ENCODE peak calls at places on chromosomes 13 and 19, in eight cellular contexts. Q is ovary, D is cardiac fibroblast, Z is cardiac muscle cell, U is fibroblast of pulmonary artery, S is mucosa of descending colon, I is brain microvascular endothelial cell, A is body of pancreas. P is an unnamed sample.

GRCh38 chr19:15282311-15282705 is 50.0 kb downstream of the BRD4 start:
- DNase-seq in Q (no peak), U (no peak), D (no peak), S (no peak), I (no peak), A (no peak), Z (no peak), P (no peak)

GRCh38 chr19:40908981-40909380 is 26.9 kb upstream of the CYP2A7 start:
- DNase-seq in S (no peak), A (peak), Q (no peak), I (no peak), U (no peak), D (no peak), Z (peak), P (no peak)

GRCh38 chr13:53285896-53286430 is 257.4 kb downstream of the OLFM4 start:
- DNase-seq in U (no peak), D (no peak), Z (no peak), I (no peak), Q (no peak), A (no peak), S (no peak), P (no peak)

GRCh38 chr13:113044431-113045114 is 61.0 kb upstream of the F7 start:
- DNase-seq in A (no peak), U (no peak), S (no peak), Q (no peak), D (no peak), I (no peak), Z (no peak), P (no peak)

GRCh38 chr13:58018020-58018419 is 386.5 kb downstream of the PCDH17 start:
- DNase-seq in Q (no peak), A (no peak), D (no peak), I (no peak), Z (no peak), U (no peak), S (no peak), P (no peak)

GRCh38 chr19:30225615-30226463 is 146.3 kb upstream of the ZNF536 start:
- DNase-seq in Q (no peak), I (no peak), S (no peak), A (no peak), Z (no peak), U (no peak), D (no peak), P (peak)

GRCh38 chr13:75263741-75264407 is 218.1 kb downstream of the TBC1D4 start:
- DNase-seq in U (peak), D (peak), Q (no peak), Z (no peak), I (no peak), S (no peak), A (no peak), P (no peak)

GRCh38 chr19:54430306-54431254 is 15.3 kb downstream of the TTYH1 start:
- DNase-seq in S (peak), Q (no peak), U (peak), A (peak), Z (peak), I (peak), D (peak), P (peak)

GRCh38 chr13:69793803-69794453 is 313.7 kb upstream of the ATXN8OS start:
- DNase-seq in I (no peak), Z (no peak), A (no peak), S (no peak), D (no peak), U (no peak), Q (no peak), P (no peak)

GRCh38 chr13:67464154-67464553 is 234.0 kb upstream of the PCDH9 start:
- DNase-seq in I (no peak), S (no peak), Z (peak), D (no peak), A (no peak), U (no peak), Q (no peak), P (no peak)

GRCh38 chr19:18274303-18274775 is at the start of gene IQCN:
- DNase-seq in D (peak), A (peak), Z (no peak), Q (peak), S (peak), U (peak), I (peak), P (peak)

GRCh38 chr19:33226550-33227241 is 1.0 kb upstream of the SLC7A10 start:
- DNase-seq in I (no peak), Z (no peak), Q (no peak), U (no peak), S (peak), D (peak), A (peak), P (peak)

GRCh38 chr13:93249259-93249917 is 22.8 kb downstream of the GPC6 start:
- DNase-seq in Z (no peak), A (no peak), U (peak), Q (no peak), I (peak), D (peak), S (no peak), P (peak)

GRCh38 chr13:60169239-60170031 is 5.7 kb upstream of the DIAPH3 start:
- DNase-seq in A (no peak), D (no peak), Q (no peak), S (no peak), I (no peak), U (no peak), Z (no peak), P (no peak)

GRCh38 chr13:110911880-110912279 is 3.0 kb downstream of the ANKRD10 start:
- DNase-seq in A (no peak), S (no peak), D (no peak), U (no peak), Z (no peak), I (no peak), Q (no peak), P (no peak)

GRCh38 chr19:33292595-33293254 is 9.6 kb downstream of the CEBPA start:
- DNase-seq in A (peak), D (no peak), U (no peak), I (no peak), S (peak), Z (no peak), Q (no peak), P (no peak)

GRCh38 chr19:50377051-50377441 is 789 bp downstream of the NR1H2 start:
- DNase-seq in D (no peak), U (peak), Z (peak), I (no peak), Q (peak), S (peak), A (peak), P (no peak)

GRCh38 chr19:17605761-17606745 is 50.6 kb downstream of the COLGALT1 start:
- DNase-seq in S (peak), U (peak), A (peak), D (peak), I (peak), Z (peak), Q (peak), P (peak)

GRCh38 chr19:46513461-46514236 is 18.0 kb upstream of the PNMA8B start:
- DNase-seq in Z (peak), Q (peak), I (peak), D (peak), A (peak), U (peak), S (peak), P (peak)

GRCh38 chr13:32837307-32837972 is 178.8 kb upstream of the KL start:
- DNase-seq in D (no peak), U (no peak), A (no peak), S (no peak), Z (no peak), Q (no peak), I (no peak), P (no peak)

GRCh38 chr13:33349314-33349995 is 63.9 kb upstream of the STARD13 start:
- DNase-seq in U (no peak), Q (peak), D (no peak), Z (no peak), I (peak), A (peak), S (peak), P (no peak)

GRCh38 chr19:13794388-13794751 is 873 bp upstream of the ZSWIM4 start:
- DNase-seq in A (peak), U (peak), I (peak), D (peak), S (peak), Z (no peak), Q (peak), P (no peak)

GRCh38 chr13:75637101-75637774 is 1.1 kb downstream of the LMO7 start:
- DNase-seq in Q (no peak), A (no peak), U (no peak), I (no peak), D (no peak), Z (no peak), S (no peak), P (no peak)

GRCh38 chr13:30872195-30872594 is 33.9 kb upstream of the MEDAG start:
- DNase-seq in S (no peak), U (no peak), Z (no peak), A (no peak), D (no peak), Q (no peak), I (no peak), P (no peak)

GRCh38 chr13:47829684-47830083 is 171.4 kb downstream of the SUCLA2 start:
- DNase-seq in U (peak), D (peak), S (no peak), Z (no peak), Q (no peak), I (peak), A (no peak), P (no peak)

GRCh38 chr13:80030491-80030890 is 310.4 kb downstream of the SPRY2 start:
- DNase-seq in D (peak), I (no peak), U (peak), S (peak), Z (no peak), Q (no peak), A (peak), P (no peak)

GRCh38 chr13:100089633-100090032 is 740 bp downstream of the PCCA start:
- DNase-seq in Z (no peak), D (no peak), U (no peak), A (no peak), S (no peak), I (no peak), Q (no peak), P (no peak)

GRCh38 chr19:38730731-38731589 is 13.3 kb downstream of the CAPN12 start:
- DNase-seq in U (no peak), D (no peak), Q (no peak), S (peak), A (peak), I (no peak), Z (no peak), P (no peak)

GRCh38 chr19:27676334-27676733 is 1536.6 kb downstream of the UQCRFS1 start:
- DNase-seq in A (no peak), D (no peak), U (no peak), I (no peak), Z (no peak), Q (no peak), S (no peak), P (no peak)

GRCh38 chr19:44611812-44612295 is 1.5 kb upstream of the IGSF23 start:
- DNase-seq in I (no peak), Z (no peak), A (peak), S (no peak), U (no peak), Q (no peak), D (no peak), P (peak)

GRCh38 chr13:113776231-113777125 is 17.5 kb downstream of the TMEM255B start:
- DNase-seq in D (no peak), U (no peak), Z (no peak), S (no peak), Q (no peak), A (no peak), I (no peak), P (no peak)

GRCh38 chr13:20848944-20849343 is 53.6 kb downstream of the XPO4 start:
- DNase-seq in I (no peak), D (peak), S (no peak), A (no peak), Q (no peak), U (no peak), Z (peak), P (no peak)

GRCh38 chr13:41222259-41222852 is 28.0 kb upstream of the KBTBD7 start:
- DNase-seq in I (peak), D (peak), A (peak), Q (no peak), S (no peak), Z (peak), U (peak), P (peak)

GRCh38 chr19:35716735-35716984 is 1.1 kb upstream of the KMT2B start:
- DNase-seq in D (no peak), Q (no peak), Z (no peak), A (no peak), U (no peak), I (no peak), S (no peak), P (no peak)

GRCh38 chr19:39684283-39684682 is 20.0 kb upstream of the LGALS14 start:
- DNase-seq in A (no peak), D (no peak), U (no peak), S (no peak), I (no peak), Z (no peak), Q (no peak), P (no peak)

GRCh38 chr19:44580366-44580895 is 32.9 kb upstream of the IGSF23 start:
- DNase-seq in Z (no peak), I (no peak), A (no peak), Q (no peak), D (no peak), U (no peak), S (peak), P (no peak)

GRCh38 chr13:36870050-36870692 is 49.9 kb downstream of the SMAD9 start:
- DNase-seq in Q (no peak), A (no peak), D (no peak), I (no peak), Z (no peak), U (no peak), S (no peak), P (no peak)

DNA sequence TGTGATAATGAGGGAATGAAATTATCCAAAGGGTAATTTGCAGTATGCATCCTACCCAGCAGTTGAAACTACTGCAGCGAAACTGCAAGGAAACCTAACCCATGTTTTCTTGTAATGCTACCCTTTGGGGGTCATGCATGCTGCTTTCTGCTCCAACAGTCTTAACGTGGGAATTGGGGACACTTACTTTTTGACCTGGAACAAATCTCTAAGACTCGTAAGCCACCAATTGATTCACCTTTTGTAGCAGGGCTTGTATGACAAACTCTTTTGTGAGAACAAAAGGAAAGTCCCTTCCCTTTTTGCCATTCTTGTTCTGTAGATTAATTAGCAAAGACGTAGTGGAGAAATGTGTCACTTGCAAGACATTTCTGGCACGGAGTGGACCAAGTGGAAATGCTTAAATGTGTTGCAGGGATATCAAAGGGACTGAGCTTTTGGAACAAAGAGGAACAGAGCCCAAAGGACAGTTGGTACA is 27.4 kb downstream of the LRCH1 start:
- DNase-seq in Q (no peak), A (no peak), I (no peak), Z (no peak), U (no peak), D (no peak), S (no peak), P (no peak)
- H3K4me3 ChIP-seq in Q (no peak), A (no peak), I (no peak), Z (no peak), U (no peak), D (no peak), S (no peak), P (no peak)

GRCh38 chr19:51903192-51903591 is 1.6 kb downstream of the ZNF649 start:
- DNase-seq in A (no peak), I (no peak), S (no peak), Q (no peak), Z (no peak), U (no peak), D (no peak), P (no peak)
- H3K4me3 ChIP-seq in A (no peak), I (no peak), S (no peak), Q (no peak), Z (peak), U (peak), D (no peak), P (peak)

DNA sequence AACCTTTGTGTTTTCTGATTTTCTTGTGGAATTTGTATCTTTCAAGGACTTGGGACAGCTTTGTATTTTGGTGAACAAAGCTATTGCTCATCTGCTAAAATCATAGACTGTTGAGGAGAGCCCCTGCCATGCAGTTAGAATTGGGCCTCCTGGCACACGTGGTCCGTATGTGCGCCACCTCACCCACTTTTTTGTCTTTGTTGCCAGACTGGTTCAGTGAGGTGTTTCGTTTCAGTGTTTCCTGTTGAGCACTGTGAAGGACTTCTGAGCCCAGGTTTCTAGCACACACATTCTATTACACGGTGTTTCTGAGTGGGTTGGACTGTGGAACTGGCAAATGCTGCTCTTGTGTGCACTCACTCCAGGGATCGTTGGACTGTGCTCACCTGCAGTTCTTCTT is 37.6 kb upstream of the RNF113B start:
- DNase-seq in S (no peak), D (no peak), A (peak), U (no peak), I (no peak), Q (no peak), Z (no peak), P (peak)
- H3K4me3 ChIP-seq in S (no peak), D (no peak), A (no peak), U (no peak), I (no peak), Q (no peak), Z (no peak), P (no peak)

DNA sequence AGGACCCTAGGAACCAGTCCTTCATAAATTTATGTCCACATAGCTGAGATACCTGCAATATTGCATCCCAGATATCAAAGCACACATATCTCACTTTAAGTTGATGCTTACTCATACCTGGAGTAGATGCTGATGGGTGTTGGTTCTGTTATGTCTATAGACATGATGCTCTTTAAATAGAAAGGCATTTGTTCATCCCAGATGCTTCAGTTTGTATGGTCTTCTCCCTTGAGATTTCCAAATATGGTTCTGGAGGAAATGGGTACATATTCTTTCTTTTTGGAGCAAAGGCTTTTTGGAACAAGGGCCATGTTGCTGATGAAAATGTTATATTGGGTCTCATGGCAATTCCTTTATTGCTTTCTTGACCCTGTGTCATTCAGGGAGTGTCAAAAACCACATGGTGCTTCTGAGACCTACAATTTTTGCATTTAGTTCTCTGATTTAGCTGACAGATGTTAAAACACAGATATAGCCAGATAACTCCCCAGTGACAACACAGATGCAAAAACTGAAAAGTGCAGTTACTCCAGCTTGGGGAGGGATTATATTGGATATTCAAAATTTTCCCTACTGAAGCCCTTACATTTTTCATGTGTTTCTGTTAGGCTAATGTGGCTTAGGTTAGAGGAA is 211.4 kb downstream of the KCNRG start:
- DNase-seq in I (no peak), A (no peak), U (no peak), Z (no peak), Q (no peak), S (no peak), D (no peak), P (no peak)
- H3K4me3 ChIP-seq in I (no peak), A (no peak), U (no peak), Z (no peak), Q (no peak), S (no peak), D (no peak), P (no peak)